ENCODE peak calls at places on chromosomes 2 and 18, in eight cellular contexts. One of them, this sample, is unnamed.

GRCh38 chr18:42401131-42401673 is 446.2 kb downstream of the PIK3C3 start:
- DNase-seq in sciatic nerve: no peak
- DNase-seq in COLO829: no peak
- DNase-seq in astrocyte of the spinal cord: no peak
- DNase-seq in dermis blood vessel endothelial cell: no peak
- DNase-seq in T-helper 1 cell: no peak
- DNase-seq in activated CD8-positive, alpha-beta memory T cell treated with anti-CD3 and anti-CD28 coated beads, Interleukin-2, amount 50 U/mL, for 4 hours: no peak
- DNase-seq in AG04450: no peak
- DNase-seq in this sample: no peak

GRCh38 chr2:233013027-233013461 is at the start of gene NGEF:
- DNase-seq in dermis blood vessel endothelial cell: no peak
- DNase-seq in T-helper 1 cell: no peak
- DNase-seq in activated CD8-positive, alpha-beta memory T cell treated with anti-CD3 and anti-CD28 coated beads, Interleukin-2, amount 50 U/mL, for 4 hours: no peak
- DNase-seq in sciatic nerve: no peak
- DNase-seq in COLO829: no peak
- DNase-seq in astrocyte of the spinal cord: no peak
- DNase-seq in AG04450: no peak
- DNase-seq in this sample: peak; percentile 62

GRCh38 chr18:61333271-61333745 is at the start of gene CDH20:
- DNase-seq in sciatic nerve: no peak
- DNase-seq in astrocyte of the spinal cord: no peak
- DNase-seq in T-helper 1 cell: no peak
- DNase-seq in dermis blood vessel endothelial cell: no peak
- DNase-seq in COLO829: no peak
- DNase-seq in activated CD8-positive, alpha-beta memory T cell treated with anti-CD3 and anti-CD28 coated beads, Interleukin-2, amount 50 U/mL, for 4 hours: no peak
- DNase-seq in AG04450: no peak
- DNase-seq in this sample: peak; percentile 68

GRCh38 chr2:101064868-101065549 is 62.9 kb downstream of the RPL31 start:
- DNase-seq in astrocyte of the spinal cord: peak; percentile 51
- DNase-seq in dermis blood vessel endothelial cell: peak; percentile 81
- DNase-seq in T-helper 1 cell: no peak
- DNase-seq in COLO829: peak; percentile 90
- DNase-seq in activated CD8-positive, alpha-beta memory T cell treated with anti-CD3 and anti-CD28 coated beads, Interleukin-2, amount 50 U/mL, for 4 hours: no peak
- DNase-seq in sciatic nerve: no peak
- DNase-seq in AG04450: no peak
- DNase-seq in this sample: no peak

GRCh38 chr18:62258606-62259005 is 66.5 kb upstream of the TNFRSF11A start:
- DNase-seq in astrocyte of the spinal cord: no peak
- DNase-seq in activated CD8-positive, alpha-beta memory T cell treated with anti-CD3 and anti-CD28 coated beads, Interleukin-2, amount 50 U/mL, for 4 hours: no peak
- DNase-seq in dermis blood vessel endothelial cell: peak; percentile 3
- DNase-seq in AG04450: no peak
- DNase-seq in T-helper 1 cell: no peak
- DNase-seq in COLO829: no peak
- DNase-seq in sciatic nerve: no peak
- DNase-seq in this sample: no peak

GRCh38 chr18:78726326-78727056 is 253.1 kb upstream of the SALL3 start:
- DNase-seq in astrocyte of the spinal cord: no peak
- DNase-seq in dermis blood vessel endothelial cell: no peak
- DNase-seq in COLO829: no peak
- DNase-seq in sciatic nerve: peak; percentile 37
- DNase-seq in AG04450: no peak
- DNase-seq in T-helper 1 cell: no peak
- DNase-seq in activated CD8-positive, alpha-beta memory T cell treated with anti-CD3 and anti-CD28 coated beads, Interleukin-2, amount 50 U/mL, for 4 hours: no peak
- DNase-seq in this sample: peak; percentile 60

GRCh38 chr2:235390108-235390815 is 103.6 kb upstream of the AGAP1 start:
- DNase-seq in AG04450: peak; percentile 26
- DNase-seq in dermis blood vessel endothelial cell: no peak
- DNase-seq in astrocyte of the spinal cord: peak; percentile 48
- DNase-seq in activated CD8-positive, alpha-beta memory T cell treated with anti-CD3 and anti-CD28 coated beads, Interleukin-2, amount 50 U/mL, for 4 hours: peak; percentile 40
- DNase-seq in COLO829: no peak
- DNase-seq in T-helper 1 cell: peak; percentile 71
- DNase-seq in sciatic nerve: no peak
- DNase-seq in this sample: no peak

GRCh38 chr2:191664823-191665222 is 13.1 kb upstream of the NABP1 start:
- DNase-seq in AG04450: no peak
- DNase-seq in T-helper 1 cell: no peak
- DNase-seq in activated CD8-positive, alpha-beta memory T cell treated with anti-CD3 and anti-CD28 coated beads, Interleukin-2, amount 50 U/mL, for 4 hours: no peak
- DNase-seq in sciatic nerve: no peak
- DNase-seq in COLO829: no peak
- DNase-seq in astrocyte of the spinal cord: no peak
- DNase-seq in dermis blood vessel endothelial cell: no peak
- DNase-seq in this sample: no peak

GRCh38 chr2:39175391-39175790 is 54.5 kb upstream of the SOS1 start:
- DNase-seq in AG04450: no peak
- DNase-seq in sciatic nerve: no peak
- DNase-seq in activated CD8-positive, alpha-beta memory T cell treated with anti-CD3 and anti-CD28 coated beads, Interleukin-2, amount 50 U/mL, for 4 hours: no peak
- DNase-seq in COLO829: no peak
- DNase-seq in dermis blood vessel endothelial cell: no peak
- DNase-seq in astrocyte of the spinal cord: no peak
- DNase-seq in T-helper 1 cell: no peak
- DNase-seq in this sample: no peak

GRCh38 chr18:47063070-47063469 is 27.6 kb upstream of the ELOA2 start:
- DNase-seq in sciatic nerve: no peak
- DNase-seq in astrocyte of the spinal cord: no peak
- DNase-seq in AG04450: no peak
- DNase-seq in activated CD8-positive, alpha-beta memory T cell treated with anti-CD3 and anti-CD28 coated beads, Interleukin-2, amount 50 U/mL, for 4 hours: no peak
- DNase-seq in COLO829: no peak
- DNase-seq in T-helper 1 cell: no peak
- DNase-seq in dermis blood vessel endothelial cell: no peak
- DNase-seq in this sample: no peak

GRCh38 chr2:197306691-197307030 is 3.9 kb downstream of the ANKRD44 start:
- DNase-seq in COLO829: no peak
- DNase-seq in sciatic nerve: no peak
- DNase-seq in activated CD8-positive, alpha-beta memory T cell treated with anti-CD3 and anti-CD28 coated beads, Interleukin-2, amount 50 U/mL, for 4 hours: no peak
- DNase-seq in T-helper 1 cell: peak; percentile 69
- DNase-seq in astrocyte of the spinal cord: peak; percentile 9
- DNase-seq in dermis blood vessel endothelial cell: no peak
- DNase-seq in AG04450: no peak
- DNase-seq in this sample: no peak

GRCh38 chr2:231228974-231229373 is 30.5 kb downstream of the ARMC9 start:
- DNase-seq in activated CD8-positive, alpha-beta memory T cell treated with anti-CD3 and anti-CD28 coated beads, Interleukin-2, amount 50 U/mL, for 4 hours: no peak
- DNase-seq in AG04450: no peak
- DNase-seq in COLO829: no peak
- DNase-seq in T-helper 1 cell: no peak
- DNase-seq in astrocyte of the spinal cord: no peak
- DNase-seq in sciatic nerve: no peak
- DNase-seq in dermis blood vessel endothelial cell: no peak
- DNase-seq in this sample: no peak

GRCh38 chr18:63505566-63506335 is 29.0 kb downstream of the SERPINB5 start:
- DNase-seq in AG04450: no peak
- DNase-seq in COLO829: peak; percentile 28
- DNase-seq in astrocyte of the spinal cord: no peak
- DNase-seq in activated CD8-positive, alpha-beta memory T cell treated with anti-CD3 and anti-CD28 coated beads, Interleukin-2, amount 50 U/mL, for 4 hours: no peak
- DNase-seq in T-helper 1 cell: peak; percentile 6
- DNase-seq in sciatic nerve: no peak
- DNase-seq in dermis blood vessel endothelial cell: peak; percentile 44
- DNase-seq in this sample: no peak

GRCh38 chr2:164205347-164205746 is 415.9 kb downstream of the GRB14 start:
- DNase-seq in dermis blood vessel endothelial cell: no peak
- DNase-seq in astrocyte of the spinal cord: peak; percentile 82
- DNase-seq in COLO829: peak; percentile 5
- DNase-seq in AG04450: peak; percentile 61
- DNase-seq in activated CD8-positive, alpha-beta memory T cell treated with anti-CD3 and anti-CD28 coated beads, Interleukin-2, amount 50 U/mL, for 4 hours: no peak
- DNase-seq in T-helper 1 cell: no peak
- DNase-seq in sciatic nerve: no peak
- DNase-seq in this sample: no peak